ENCODE peak calls at places on chromosomes 5 and 9, in nine cellular contexts. P is heart left ventricle, Q is Calu3, N is left ventricle myocardium inferior, J is mesenteric fat pad, D is HFF-Myc, M is PC-9, W is uterus, Y is HL-60. F is an unnamed sample.

GRCh38 chr5:10671041-10672008 is 89.7 kb downstream of the DAP start:
- DNase-seq in M (no peak), Q (no peak), D (no peak), P (no peak), Y (peak), J (no peak), W (no peak), N (no peak), F (no peak)

GRCh38 chr5:108924457-108924961 is 176.8 kb downstream of the FER start:
- DNase-seq in M (no peak), N (no peak), Y (no peak), J (no peak), P (no peak), Q (no peak), D (no peak), W (no peak), F (no peak)

GRCh38 chr9:19201899-19202891 is 28.3 kb upstream of the DENND4C start:
- DNase-seq in W (peak), P (no peak), J (no peak), D (no peak), Y (no peak), Q (no peak), M (no peak), N (no peak), F (no peak)

GRCh38 chr5:114435885-114436299 is 74.0 kb downstream of the KCNN2 start:
- DNase-seq in P (no peak), D (no peak), M (no peak), Q (no peak), W (no peak), Y (no peak), N (no peak), J (no peak), F (no peak)

GRCh38 chr9:132744881-132745761 is 74.9 kb downstream of the GTF3C4 start:
- DNase-seq in M (no peak), Q (no peak), D (no peak), N (no peak), Y (no peak), P (no peak), W (no peak), J (peak), F (no peak)

GRCh38 chr5:114361724-114362196 is at the start of gene KCNN2:
- DNase-seq in P (peak), J (no peak), D (peak), Q (peak), W (peak), N (peak), M (no peak), Y (peak), F (peak)

GRCh38 chr9:95108777-95109176 is 208.7 kb downstream of the FANCC start:
- DNase-seq in M (no peak), J (peak), Q (no peak), W (no peak), P (no peak), Y (no peak), N (no peak), D (no peak), F (no peak)

GRCh38 chr9:113957778-113958430 is 81.8 kb downstream of the ZNF618 start:
- DNase-seq in Q (peak), J (peak), D (peak), M (no peak), Y (no peak), N (no peak), P (no peak), W (no peak), F (peak)

GRCh38 chr5:74143724-74144330 is 496.7 kb downstream of the ENC1 start:
- DNase-seq in M (no peak), P (no peak), W (peak), Y (no peak), Q (no peak), J (no peak), N (no peak), D (no peak), F (no peak)

F was measured in osteoblast.